ENCODE peak calls at places on chromosome 7, in eight cellular contexts. F is cardiac fibroblast, K is progenitor cell of endocrine pancreas, Q is mucosa of descending colon, A is fibroblast of lung, R is left ventricle myocardium inferior, L is sigmoid colon, M is upper lobe of right lung. N is an unnamed sample.

GRCh38 chr7:6031567-6031966 is 391 bp downstream of the ANKRD61 start:
- DNase-seq in F (no peak), M (no peak), A (no peak), Q (no peak), R (no peak), L (no peak), K (no peak), N (no peak)

GRCh38 chr7:55477781-55478374 is 94.4 kb downstream of the VOPP1 start:
- DNase-seq in K (no peak), Q (no peak), A (peak; percentile 97), R (no peak), L (no peak), F (peak; percentile 82), M (no peak), N (no peak)

GRCh38 chr7:95886501-95887090 is 114.2 kb downstream of the DYNC1I1 start:
- DNase-seq in Q (no peak), F (peak; percentile 60), K (no peak), L (no peak), A (peak; percentile 14), R (no peak), M (no peak), N (no peak)

GRCh38 chr7:24737281-24737680 is 20.0 kb downstream of the GSDME start:
- DNase-seq in M (no peak), K (no peak), F (peak; percentile 50), A (peak; percentile 18), Q (no peak), R (no peak), L (no peak), N (no peak)

GRCh38 chr7:45601094-45601493 is 26.9 kb downstream of the ADCY1 start:
- DNase-seq in F (no peak), K (no peak), R (no peak), M (peak; percentile 28), Q (no peak), L (no peak), A (no peak), N (peak; percentile 66)

GRCh38 chr7:140390466-140391190 is 7.7 kb downstream of the SLC37A3 start:
- DNase-seq in K (no peak), L (peak; percentile 10), Q (no peak), R (no peak), M (peak; percentile 40), F (peak; percentile 23), A (peak; percentile 54), N (no peak)

GRCh38 chr7:130207642-130208041 is at the start of gene SSMEM1:
- DNase-seq in F (peak; percentile 79), Q (no peak), M (no peak), R (no peak), L (no peak), K (no peak), A (peak; percentile 66), N (no peak)

GRCh38 chr7:1848911-1849311 is 178.8 kb downstream of the ELFN1 start:
- DNase-seq in R (peak; percentile 8), M (no peak), K (no peak), F (no peak), L (no peak), Q (no peak), A (no peak), N (no peak)

GRCh38 chr7:81210092-81211064 is 291.5 kb upstream of the SEMA3C start:
- DNase-seq in A (peak; percentile 74), M (no peak), L (no peak), R (no peak), Q (no peak), F (peak; percentile 68), K (no peak), N (no peak)

GRCh38 chr7:1900847-1901246 is 230.8 kb downstream of the ELFN1 start:
- DNase-seq in K (no peak), M (no peak), R (no peak), L (no peak), F (no peak), A (no peak), Q (peak; percentile 30), N (no peak)

GRCh38 chr7:46145412-46145811 is 224.3 kb upstream of the IGFBP3 start:
- DNase-seq in L (no peak), M (no peak), R (no peak), F (peak; percentile 99), K (no peak), Q (no peak), A (peak; percentile 100), N (no peak)

GRCh38 chr7:51455948-51456347 is 139.3 kb upstream of the COBL start:
- DNase-seq in M (no peak), Q (no peak), F (no peak), K (no peak), R (no peak), L (no peak), A (no peak), N (no peak)

GRCh38 chr7:66748791-66749190 is 8.3 kb downstream of the RABGEF1 start:
- DNase-seq in R (peak; percentile 70), F (no peak), L (no peak), A (no peak), Q (no peak), M (no peak), K (no peak), N (no peak)

GRCh38 chr7:135761751-135762488 is 13.3 kb upstream of the FAM180A start:
- DNase-seq in L (no peak), K (no peak), A (peak; percentile 84), F (peak; percentile 83), M (no peak), R (no peak), Q (no peak), N (no peak)

GRCh38 chr7:72334066-72334465 is 78.1 kb downstream of the CALN1 start:
- DNase-seq in A (no peak), M (no peak), F (no peak), L (no peak), K (no peak), Q (no peak), R (no peak), N (no peak)

DNA sequence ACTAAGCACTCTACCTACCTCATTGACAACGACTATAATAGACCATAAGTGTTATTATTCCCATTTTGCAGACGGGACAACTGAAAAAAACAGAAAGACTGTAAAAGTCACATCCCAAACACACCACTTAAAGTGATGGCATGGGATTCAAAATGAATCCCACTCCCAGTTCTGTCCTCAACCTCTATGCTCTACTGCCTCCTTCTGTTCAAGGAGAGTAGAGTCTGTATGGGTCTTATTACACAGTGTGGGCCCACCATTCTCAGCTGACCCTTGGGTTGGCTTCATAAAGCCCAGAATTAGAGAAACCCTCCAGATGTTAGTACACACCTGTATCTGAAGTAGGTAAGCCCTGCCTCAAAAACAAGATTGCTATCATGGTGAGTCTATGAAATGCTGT is 102.2 kb downstream of the GRM8 start:
- DNase-seq in F (no peak), Q (no peak), M (no peak), L (no peak), A (no peak), K (no peak), R (no peak), N (no peak)
- TF ChIP-seq CTCF in F (no peak), Q (no peak), M (no peak), L (no peak), A (no peak), K (no peak), R (no peak), N (no peak)

GRCh38 chr7:47579458-47579857 is 2.5 kb downstream of the TNS3 start:
- DNase-seq in L (no peak), A (no peak), F (peak; percentile 16), K (no peak), M (no peak), R (no peak), Q (no peak), N (no peak)

GRCh38 chr7:47581821-47582747 is at the start of gene TNS3:
- DNase-seq in Q (peak; percentile 67), R (peak; percentile 44), F (peak; percentile 44), K (peak; percentile 60), M (peak; percentile 86), A (no peak), L (no peak), N (no peak)

GRCh38 chr7:47580175-47580701 is 1.7 kb downstream of the TNS3 start:
- DNase-seq in Q (peak; percentile 65), F (peak; percentile 34), K (no peak), A (peak; percentile 50), L (no peak), R (no peak), M (no peak), N (no peak)

GRCh38 chr7:47581442-47581820 is 480 bp downstream of the TNS3 start:
- DNase-seq in R (no peak), L (no peak), A (no peak), Q (peak; percentile 75), F (peak; percentile 18), K (peak; percentile 41), M (peak; percentile 73), N (no peak)

GRCh38 chr7:47580811-47581331 is 1.0 kb downstream of the TNS3 start:
- DNase-seq in A (no peak), R (no peak), M (no peak), K (no peak), Q (peak; percentile 62), L (no peak), F (peak; percentile 31), N (no peak)
- TF ChIP-seq CTCF in A (no peak), R (no peak), M (no peak), K (no peak), Q (no peak), L (no peak), F (peak; percentile 15), N (no peak)

GRCh38 chr7:17043012-17043877 is 161.5 kb upstream of the AGR3 start:
- DNase-seq in M (no peak), Q (no peak), A (peak; percentile 61), F (peak; percentile 82), L (no peak), K (no peak), R (no peak), N (no peak)

GRCh38 chr7:17040701-17041100 is 158.9 kb upstream of the AGR3 start:
- DNase-seq in A (peak; percentile 15), L (no peak), K (no peak), R (no peak), Q (no peak), M (no peak), F (no peak), N (no peak)

GRCh38 chr7:17042211-17042610 is 160.4 kb upstream of the AGR3 start:
- DNase-seq in Q (no peak), M (no peak), R (no peak), A (no peak), F (no peak), K (no peak), L (no peak), N (no peak)

GRCh38 chr7:17039372-17039771 is 157.6 kb upstream of the AGR3 start:
- DNase-seq in F (no peak), L (no peak), R (no peak), M (no peak), K (no peak), A (no peak), Q (no peak), N (no peak)

DNA sequence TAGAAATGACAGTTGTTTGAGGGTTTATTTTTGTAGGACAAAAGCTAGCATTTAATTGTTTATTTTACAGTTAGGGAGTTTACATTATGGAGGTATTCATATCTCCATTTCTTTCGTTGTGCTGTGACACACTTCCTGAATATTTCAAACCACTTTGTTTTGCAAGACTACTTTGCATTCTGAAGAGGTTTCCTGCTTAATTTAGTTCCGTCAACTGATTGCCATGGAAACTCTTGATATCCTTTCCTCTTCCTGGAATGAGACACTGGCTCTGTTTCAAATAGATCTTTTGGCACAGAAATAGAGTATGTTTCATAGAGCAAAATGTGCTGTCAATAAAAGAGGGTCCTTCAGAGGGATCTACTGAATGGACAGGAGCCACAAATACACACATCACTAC is 159.5 kb upstream of the AGR3 start:
- DNase-seq in M (no peak), K (no peak), F (peak; percentile 97), Q (no peak), R (no peak), L (no peak), A (peak; percentile 96), N (no peak)
- TF ChIP-seq CTCF in M (no peak), K (no peak), F (no peak), Q (no peak), R (no peak), L (no peak), A (no peak), N (no peak)

GRCh38 chr7:151725844-151726770 is 150.8 kb downstream of the PRKAG2 start:
- DNase-seq in R (no peak), K (no peak), L (no peak), M (no peak), Q (peak; percentile 31), F (no peak), A (peak; percentile 40), N (no peak)
- TF ChIP-seq CTCF in R (no peak), K (no peak), L (no peak), M (no peak), Q (no peak), F (no peak), A (no peak), N (no peak)